ENCODE peak calls at places on chromosomes 11 and 22, in four cellular contexts. One of them, this sample, is unnamed.

GRCh38 chr22:24938741-24939341 is 7.7 kb downstream of the LHFPL7 start:
- DNase-seq in stimulated activated CD8-positive, alpha-beta memory T cell treated with anti-CD3 and anti-CD28 coated beads, Interleukin-2, amount 100 ng/mL, for 1 hour: no peak
- DNase-seq in NCI-H146: peak
- DNase-seq in tibial nerve: peak
- DNase-seq in this sample: peak

GRCh38 chr11:68128682-68129327 is 7.6 kb upstream of the CHKA start:
- DNase-seq in stimulated activated CD8-positive, alpha-beta memory T cell treated with anti-CD3 and anti-CD28 coated beads, Interleukin-2, amount 100 ng/mL, for 1 hour: no peak
- DNase-seq in NCI-H146: no peak
- DNase-seq in tibial nerve: no peak
- DNase-seq in this sample: no peak

GRCh38 chr11:122362381-122362780 is 246.4 kb upstream of the BLID start:
- DNase-seq in stimulated activated CD8-positive, alpha-beta memory T cell treated with anti-CD3 and anti-CD28 coated beads, Interleukin-2, amount 100 ng/mL, for 1 hour: no peak
- DNase-seq in NCI-H146: no peak
- DNase-seq in tibial nerve: no peak
- DNase-seq in this sample: no peak

GRCh38 chr11:73585834-73586575 is 11.9 kb downstream of the FAM168A start:
- DNase-seq in stimulated activated CD8-positive, alpha-beta memory T cell treated with anti-CD3 and anti-CD28 coated beads, Interleukin-2, amount 100 ng/mL, for 1 hour: no peak
- DNase-seq in NCI-H146: no peak
- DNase-seq in tibial nerve: no peak
- DNase-seq in this sample: no peak

GRCh38 chr22:31075961-31076360 is 5.2 kb upstream of the SMTN start:
- DNase-seq in stimulated activated CD8-positive, alpha-beta memory T cell treated with anti-CD3 and anti-CD28 coated beads, Interleukin-2, amount 100 ng/mL, for 1 hour: no peak
- DNase-seq in NCI-H146: no peak
- DNase-seq in tibial nerve: peak
- DNase-seq in this sample: no peak

GRCh38 chr11:96035744-96036087 is 111.8 kb upstream of the MTMR2 start:
- DNase-seq in stimulated activated CD8-positive, alpha-beta memory T cell treated with anti-CD3 and anti-CD28 coated beads, Interleukin-2, amount 100 ng/mL, for 1 hour: no peak
- DNase-seq in NCI-H146: no peak
- DNase-seq in tibial nerve: no peak
- DNase-seq in this sample: no peak

GRCh38 chr11:75275581-75275980 is 35.0 kb downstream of the TPBGL start:
- DNase-seq in stimulated activated CD8-positive, alpha-beta memory T cell treated with anti-CD3 and anti-CD28 coated beads, Interleukin-2, amount 100 ng/mL, for 1 hour: peak
- DNase-seq in NCI-H146: no peak
- DNase-seq in tibial nerve: no peak
- DNase-seq in this sample: peak

GRCh38 chr11:73997120-73997772 is 11.6 kb downstream of the UCP3 start:
- DNase-seq in stimulated activated CD8-positive, alpha-beta memory T cell treated with anti-CD3 and anti-CD28 coated beads, Interleukin-2, amount 100 ng/mL, for 1 hour: no peak
- DNase-seq in NCI-H146: no peak
- DNase-seq in tibial nerve: no peak
- DNase-seq in this sample: no peak

GRCh38 chr22:38415561-38416321 is 39.3 kb downstream of the KCNJ4 start:
- DNase-seq in stimulated activated CD8-positive, alpha-beta memory T cell treated with anti-CD3 and anti-CD28 coated beads, Interleukin-2, amount 100 ng/mL, for 1 hour: no peak
- DNase-seq in NCI-H146: peak
- DNase-seq in tibial nerve: no peak
- DNase-seq in this sample: no peak

GRCh38 chr22:37848587-37849088 is 581 bp upstream of the EIF3L start:
- DNase-seq in stimulated activated CD8-positive, alpha-beta memory T cell treated with anti-CD3 and anti-CD28 coated beads, Interleukin-2, amount 100 ng/mL, for 1 hour: no peak
- DNase-seq in NCI-H146: peak
- DNase-seq in tibial nerve: no peak
- DNase-seq in this sample: peak

GRCh38 chr22:26606611-26607010 is 11.2 kb downstream of the CRYBB1 start:
- DNase-seq in stimulated activated CD8-positive, alpha-beta memory T cell treated with anti-CD3 and anti-CD28 coated beads, Interleukin-2, amount 100 ng/mL, for 1 hour: no peak
- DNase-seq in NCI-H146: no peak
- DNase-seq in tibial nerve: no peak
- DNase-seq in this sample: no peak